ENCODE peak calls at places on chromosomes 1 and 21, in ten cellular contexts. One of them, this sample, is unnamed.

GRCh38 chr1:207910678-207911354 is at the start of gene CD34:
- DNase-seq in colonic mucosa: no peak
- DNase-seq in left lung: no peak
- DNase-seq in cardiac muscle cell: peak
- DNase-seq in heart left ventricle: peak
- DNase-seq in IMR-90: no peak
- DNase-seq in HFF-Myc: no peak
- DNase-seq in adrenal gland: no peak
- DNase-seq in astrocyte of the spinal cord: no peak
- DNase-seq in breast epithelium: no peak
- DNase-seq in this sample: peak

GRCh38 chr1:55310517-55310927 is 95.4 kb upstream of the USP24 start:
- DNase-seq in adrenal gland: no peak
- DNase-seq in heart left ventricle: no peak
- DNase-seq in breast epithelium: no peak
- DNase-seq in cardiac muscle cell: no peak
- DNase-seq in IMR-90: peak
- DNase-seq in HFF-Myc: peak
- DNase-seq in astrocyte of the spinal cord: peak
- DNase-seq in left lung: peak
- DNase-seq in colonic mucosa: no peak
- DNase-seq in this sample: peak

GRCh38 chr1:198809247-198809646 is 170.4 kb downstream of the PTPRC start:
- DNase-seq in left lung: no peak
- DNase-seq in adrenal gland: no peak
- DNase-seq in heart left ventricle: no peak
- DNase-seq in breast epithelium: no peak
- DNase-seq in cardiac muscle cell: no peak
- DNase-seq in IMR-90: peak
- DNase-seq in HFF-Myc: no peak
- DNase-seq in astrocyte of the spinal cord: peak
- DNase-seq in colonic mucosa: no peak
- DNase-seq in this sample: peak

GRCh38 chr1:57316291-57316690 is 107.6 kb downstream of the DAB1 start:
- DNase-seq in IMR-90: no peak
- DNase-seq in cardiac muscle cell: no peak
- DNase-seq in left lung: no peak
- DNase-seq in heart left ventricle: no peak
- DNase-seq in astrocyte of the spinal cord: no peak
- DNase-seq in HFF-Myc: no peak
- DNase-seq in colonic mucosa: no peak
- DNase-seq in breast epithelium: no peak
- DNase-seq in adrenal gland: no peak
- DNase-seq in this sample: no peak

GRCh38 chr21:39051561-39051949 is 131.7 kb downstream of the PSMG1 start:
- DNase-seq in left lung: no peak
- DNase-seq in breast epithelium: no peak
- DNase-seq in HFF-Myc: no peak
- DNase-seq in IMR-90: peak
- DNase-seq in adrenal gland: no peak
- DNase-seq in heart left ventricle: no peak
- DNase-seq in astrocyte of the spinal cord: no peak
- DNase-seq in colonic mucosa: no peak
- DNase-seq in cardiac muscle cell: no peak
- DNase-seq in this sample: peak

GRCh38 chr1:12172959-12173358 is 6.2 kb downstream of the TNFRSF1B start:
- DNase-seq in astrocyte of the spinal cord: no peak
- DNase-seq in cardiac muscle cell: no peak
- DNase-seq in adrenal gland: no peak
- DNase-seq in HFF-Myc: no peak
- DNase-seq in heart left ventricle: no peak
- DNase-seq in IMR-90: no peak
- DNase-seq in colonic mucosa: no peak
- DNase-seq in left lung: no peak
- DNase-seq in breast epithelium: no peak
- DNase-seq in this sample: no peak

GRCh38 chr1:110585426-110585825 is 20.7 kb downstream of the KCNA2 start:
- DNase-seq in adrenal gland: no peak
- DNase-seq in colonic mucosa: no peak
- DNase-seq in left lung: no peak
- DNase-seq in breast epithelium: no peak
- DNase-seq in heart left ventricle: no peak
- DNase-seq in astrocyte of the spinal cord: no peak
- DNase-seq in cardiac muscle cell: no peak
- DNase-seq in HFF-Myc: no peak
- DNase-seq in IMR-90: no peak
- DNase-seq in this sample: no peak

GRCh38 chr1:213014642-213015041 is 1.0 kb downstream of the ANGEL2 start:
- DNase-seq in astrocyte of the spinal cord: peak
- DNase-seq in left lung: no peak
- DNase-seq in cardiac muscle cell: peak
- DNase-seq in heart left ventricle: no peak
- DNase-seq in adrenal gland: no peak
- DNase-seq in IMR-90: peak
- DNase-seq in HFF-Myc: no peak
- DNase-seq in breast epithelium: no peak
- DNase-seq in colonic mucosa: peak
- DNase-seq in this sample: peak

DNA sequence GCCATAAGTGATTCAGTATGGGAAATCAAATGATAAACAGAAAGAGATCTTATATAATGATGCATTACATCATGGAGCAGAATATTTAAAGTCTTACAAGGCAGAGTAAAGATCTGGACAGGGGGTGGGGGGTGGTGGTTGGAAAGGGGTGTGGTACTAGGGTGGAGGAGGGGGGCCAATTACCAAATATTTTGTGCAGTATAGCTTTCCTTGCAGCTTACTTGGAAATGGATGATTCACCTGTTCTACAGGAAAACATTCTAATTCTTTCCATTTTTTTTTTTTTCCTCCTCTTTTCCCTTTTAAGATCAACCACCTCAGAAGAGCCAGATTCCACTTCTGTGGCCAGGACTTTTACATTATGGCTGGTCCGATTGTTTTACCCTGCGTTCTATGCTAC is 859.3 kb downstream of the USP25 start:
- DNase-seq in HFF-Myc: no peak
- DNase-seq in colonic mucosa: no peak
- DNase-seq in IMR-90: no peak
- DNase-seq in breast epithelium: no peak
- DNase-seq in adrenal gland: no peak
- DNase-seq in heart left ventricle: no peak
- DNase-seq in astrocyte of the spinal cord: no peak
- DNase-seq in cardiac muscle cell: no peak
- DNase-seq in left lung: no peak
- DNase-seq in this sample: no peak
- H3K4me3 ChIP-seq in HFF-Myc: peak
- H3K4me3 ChIP-seq in colonic mucosa: no peak
- H3K4me3 ChIP-seq in IMR-90: no peak
- H3K4me3 ChIP-seq in breast epithelium: peak
- H3K4me3 ChIP-seq in adrenal gland: no peak
- H3K4me3 ChIP-seq in heart left ventricle: no peak
- H3K4me3 ChIP-seq in astrocyte of the spinal cord: no peak
- H3K4me3 ChIP-seq in cardiac muscle cell: no peak
- H3K4me3 ChIP-seq in left lung: no peak
- H3K4me3 ChIP-seq in this sample: no peak

GRCh38 chr1:182786223-182787001 is 3.2 kb upstream of the NPL start:
- DNase-seq in adrenal gland: peak
- DNase-seq in colonic mucosa: peak
- DNase-seq in left lung: peak
- DNase-seq in cardiac muscle cell: peak
- DNase-seq in astrocyte of the spinal cord: peak
- DNase-seq in HFF-Myc: peak
- DNase-seq in breast epithelium: no peak
- DNase-seq in IMR-90: peak
- DNase-seq in heart left ventricle: peak
- DNase-seq in this sample: peak

GRCh38 chr1:182784556-182785171 is 4.9 kb upstream of the NPL start:
- DNase-seq in astrocyte of the spinal cord: peak
- DNase-seq in cardiac muscle cell: peak
- DNase-seq in heart left ventricle: no peak
- DNase-seq in left lung: no peak
- DNase-seq in breast epithelium: no peak
- DNase-seq in HFF-Myc: no peak
- DNase-seq in IMR-90: peak
- DNase-seq in colonic mucosa: peak
- DNase-seq in adrenal gland: no peak
- DNase-seq in this sample: peak

GRCh38 chr1:182787002-182787324 is 2.6 kb upstream of the NPL start:
- DNase-seq in heart left ventricle: no peak
- DNase-seq in cardiac muscle cell: no peak
- DNase-seq in astrocyte of the spinal cord: no peak
- DNase-seq in IMR-90: no peak
- DNase-seq in left lung: no peak
- DNase-seq in adrenal gland: no peak
- DNase-seq in breast epithelium: no peak
- DNase-seq in colonic mucosa: no peak
- DNase-seq in HFF-Myc: no peak
- DNase-seq in this sample: no peak

GRCh38 chr1:182791464-182792179 is 2.0 kb downstream of the NPL start:
- DNase-seq in colonic mucosa: no peak
- DNase-seq in cardiac muscle cell: no peak
- DNase-seq in astrocyte of the spinal cord: no peak
- DNase-seq in IMR-90: no peak
- DNase-seq in left lung: no peak
- DNase-seq in HFF-Myc: no peak
- DNase-seq in breast epithelium: no peak
- DNase-seq in heart left ventricle: no peak
- DNase-seq in adrenal gland: no peak
- DNase-seq in this sample: no peak

DNA sequence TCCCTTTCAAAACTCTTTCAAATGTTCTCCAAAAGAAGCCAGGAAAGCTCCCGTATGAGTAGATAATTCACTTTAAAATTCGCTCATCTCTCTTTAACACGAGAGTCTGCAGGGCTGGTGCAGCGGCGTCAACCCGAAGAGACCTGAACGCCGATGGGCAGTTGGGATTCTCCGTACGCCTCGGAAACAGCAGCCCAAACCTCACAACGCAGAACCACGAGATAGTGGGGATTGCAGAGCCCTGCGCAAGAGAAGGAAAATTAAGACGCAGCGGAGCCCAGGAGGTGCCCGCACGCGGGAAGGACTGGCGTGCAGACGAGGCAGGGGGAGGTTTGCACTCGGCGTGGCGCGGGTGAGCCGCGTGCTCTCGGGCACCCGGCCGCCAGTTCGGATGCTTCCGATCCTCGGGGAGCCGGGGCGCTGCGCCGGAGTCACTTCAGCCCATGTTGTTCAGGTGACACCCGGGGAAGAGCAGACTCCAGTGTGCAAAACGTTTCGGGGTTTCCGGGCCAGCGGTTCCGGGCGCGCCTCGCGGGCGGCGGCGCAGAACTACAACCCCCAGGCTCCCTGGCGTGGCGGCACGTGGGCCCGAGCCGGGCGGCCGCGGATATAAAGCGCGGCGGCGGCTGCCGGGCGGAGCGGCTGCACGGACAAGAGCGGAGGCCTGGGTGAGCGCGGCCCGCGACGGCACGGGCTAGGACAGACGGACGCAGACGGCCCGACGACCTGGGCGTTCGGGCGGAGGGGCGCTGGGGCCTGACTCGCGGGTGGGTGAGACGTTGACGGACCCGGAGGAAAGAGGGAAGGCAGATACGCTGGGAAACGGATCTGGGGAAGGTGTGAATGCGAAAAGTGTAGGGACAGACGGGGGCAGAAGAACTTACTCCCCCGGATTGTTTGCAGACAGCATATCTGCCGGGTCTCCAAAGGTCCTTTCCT is at the start of gene NPL:
- DNase-seq in cardiac muscle cell: peak
- DNase-seq in HFF-Myc: peak
- DNase-seq in astrocyte of the spinal cord: peak
- DNase-seq in colonic mucosa: peak
- DNase-seq in left lung: peak
- DNase-seq in heart left ventricle: peak
- DNase-seq in adrenal gland: peak
- DNase-seq in IMR-90: peak
- DNase-seq in breast epithelium: peak
- DNase-seq in this sample: peak
- TF ChIP-seq CTCF in cardiac muscle cell: no peak
- TF ChIP-seq CTCF in HFF-Myc: no peak
- TF ChIP-seq CTCF in astrocyte of the spinal cord: no peak
- TF ChIP-seq CTCF in colonic mucosa: no peak
- TF ChIP-seq CTCF in left lung: no peak
- TF ChIP-seq CTCF in heart left ventricle: no peak
- TF ChIP-seq CTCF in adrenal gland: no peak
- TF ChIP-seq CTCF in IMR-90: no peak
- TF ChIP-seq CTCF in breast epithelium: no peak
- TF ChIP-seq CTCF in this sample: no peak

GRCh38 chr1:27660300-27660837 is 11.6 kb downstream of the IFI6 start:
- DNase-seq in IMR-90: no peak
- DNase-seq in adrenal gland: no peak
- DNase-seq in left lung: no peak
- DNase-seq in HFF-Myc: no peak
- DNase-seq in astrocyte of the spinal cord: no peak
- DNase-seq in colonic mucosa: no peak
- DNase-seq in breast epithelium: no peak
- DNase-seq in heart left ventricle: no peak
- DNase-seq in cardiac muscle cell: no peak
- DNase-seq in this sample: no peak
- H3K4me3 ChIP-seq in IMR-90: peak
- H3K4me3 ChIP-seq in adrenal gland: no peak
- H3K4me3 ChIP-seq in left lung: peak
- H3K4me3 ChIP-seq in HFF-Myc: peak
- H3K4me3 ChIP-seq in astrocyte of the spinal cord: peak
- H3K4me3 ChIP-seq in colonic mucosa: peak
- H3K4me3 ChIP-seq in breast epithelium: peak
- H3K4me3 ChIP-seq in heart left ventricle: peak
- H3K4me3 ChIP-seq in cardiac muscle cell: peak
- H3K4me3 ChIP-seq in this sample: peak

GRCh38 chr1:31502253-31502652 is 74.1 kb upstream of the TINAGL1 start:
- DNase-seq in astrocyte of the spinal cord: no peak
- DNase-seq in adrenal gland: no peak
- DNase-seq in heart left ventricle: no peak
- DNase-seq in HFF-Myc: no peak
- DNase-seq in colonic mucosa: no peak
- DNase-seq in IMR-90: no peak
- DNase-seq in breast epithelium: no peak
- DNase-seq in left lung: no peak
- DNase-seq in cardiac muscle cell: no peak
- DNase-seq in this sample: no peak

GRCh38 chr1:31502926-31503511 is 73.3 kb upstream of the TINAGL1 start:
- DNase-seq in HFF-Myc: no peak
- DNase-seq in heart left ventricle: no peak
- DNase-seq in cardiac muscle cell: no peak
- DNase-seq in colonic mucosa: no peak
- DNase-seq in left lung: no peak
- DNase-seq in breast epithelium: no peak
- DNase-seq in IMR-90: no peak
- DNase-seq in adrenal gland: no peak
- DNase-seq in astrocyte of the spinal cord: no peak
- DNase-seq in this sample: no peak

GRCh38 chr1:31503581-31503980 is 72.7 kb upstream of the TINAGL1 start:
- DNase-seq in adrenal gland: no peak
- DNase-seq in astrocyte of the spinal cord: no peak
- DNase-seq in heart left ventricle: no peak
- DNase-seq in cardiac muscle cell: no peak
- DNase-seq in IMR-90: no peak
- DNase-seq in breast epithelium: no peak
- DNase-seq in left lung: no peak
- DNase-seq in colonic mucosa: no peak
- DNase-seq in HFF-Myc: no peak
- DNase-seq in this sample: no peak

GRCh38 chr1:31504001-31504400 is 72.3 kb upstream of the TINAGL1 start:
- DNase-seq in left lung: no peak
- DNase-seq in HFF-Myc: no peak
- DNase-seq in colonic mucosa: peak
- DNase-seq in adrenal gland: no peak
- DNase-seq in breast epithelium: no peak
- DNase-seq in heart left ventricle: no peak
- DNase-seq in astrocyte of the spinal cord: no peak
- DNase-seq in cardiac muscle cell: no peak
- DNase-seq in IMR-90: no peak
- DNase-seq in this sample: no peak

GRCh38 chr1:31501505-31501904 is 74.8 kb upstream of the TINAGL1 start:
- DNase-seq in adrenal gland: no peak
- DNase-seq in breast epithelium: no peak
- DNase-seq in colonic mucosa: no peak
- DNase-seq in HFF-Myc: no peak
- DNase-seq in cardiac muscle cell: no peak
- DNase-seq in astrocyte of the spinal cord: no peak
- DNase-seq in heart left ventricle: no peak
- DNase-seq in left lung: no peak
- DNase-seq in IMR-90: no peak
- DNase-seq in this sample: no peak
- TF ChIP-seq CTCF in adrenal gland: no peak
- TF ChIP-seq CTCF in breast epithelium: no peak
- TF ChIP-seq CTCF in colonic mucosa: no peak
- TF ChIP-seq CTCF in HFF-Myc: peak
- TF ChIP-seq CTCF in cardiac muscle cell: peak
- TF ChIP-seq CTCF in astrocyte of the spinal cord: peak
- TF ChIP-seq CTCF in heart left ventricle: no peak
- TF ChIP-seq CTCF in left lung: no peak
- TF ChIP-seq CTCF in IMR-90: no peak
- TF ChIP-seq CTCF in this sample: peak